ENCODE peak calls at places on chromosomes 7 and 10, in seven cellular contexts. C is GM13977, R is osteocyte, G is coronary artery, U is sigmoid colon, D is Calu3, F is fibroblast of lung. K is an unnamed sample.

GRCh38 chr7:157936976-157937375 is 600.2 kb downstream of the DNAJB6 start:
- DNase-seq in C (no peak), R (peak), G (no peak), U (no peak), D (no peak), F (no peak), K (no peak)

GRCh38 chr10:29795856-29796255 is 161.1 kb upstream of the SVIL start:
- DNase-seq in C (no peak), R (no peak), G (no peak), U (no peak), D (no peak), F (peak), K (no peak)

GRCh38 chr10:93680414-93681047 is 21.9 kb downstream of the FRA10AC1 start:
- DNase-seq in C (no peak), R (no peak), G (no peak), U (no peak), D (no peak), F (peak), K (no peak)

GRCh38 chr7:17497549-17498193 is 199.2 kb downstream of the AHR start:
- DNase-seq in C (no peak), R (no peak), G (no peak), U (no peak), D (no peak), F (peak), K (no peak)

GRCh38 chr10:44032216-44032615 is 352.7 kb downstream of the CXCL12 start:
- DNase-seq in C (no peak), R (no peak), G (no peak), U (no peak), D (no peak), F (no peak), K (no peak)

GRCh38 chr7:12557282-12557681 is 13.2 kb upstream of the SCIN start:
- DNase-seq in C (no peak), R (no peak), G (no peak), U (no peak), D (peak), F (no peak), K (no peak)

GRCh38 chr7:148556892-148557291 is 33.7 kb upstream of the C7orf33 start:
- DNase-seq in C (no peak), R (no peak), G (no peak), U (no peak), D (no peak), F (no peak), K (no peak)

GRCh38 chr10:95276367-95277200 is 14.2 kb downstream of the PDLIM1 start:
- DNase-seq in C (no peak), R (no peak), G (no peak), U (no peak), D (no peak), F (peak), K (no peak)

GRCh38 chr10:131141207-131141606 is 170.3 kb downstream of the TCERG1L start:
- DNase-seq in C (no peak), R (no peak), G (no peak), U (no peak), D (no peak), F (no peak), K (no peak)

GRCh38 chr7:37234928-37235327 is 213.7 kb downstream of the ELMO1 start:
- DNase-seq in C (peak), R (no peak), G (no peak), U (no peak), D (peak), F (no peak), K (no peak)

GRCh38 chr7:112790651-112790973 is 419 bp upstream of the TMEM168 start:
- DNase-seq in C (peak), R (no peak), G (no peak), U (no peak), D (no peak), F (no peak), K (no peak)

GRCh38 chr10:94546058-94546595 is 539 bp downstream of the HELLS start:
- DNase-seq in C (peak), R (no peak), G (no peak), U (no peak), D (no peak), F (peak), K (no peak)

GRCh38 chr7:108094933-108095710 is 35.0 kb downstream of the LAMB4 start:
- DNase-seq in C (no peak), R (no peak), G (no peak), U (peak), D (peak), F (peak), K (no peak)

GRCh38 chr10:61898435-61898778 is 3.1 kb upstream of the ARID5B start:
- DNase-seq in C (no peak), R (no peak), G (no peak), U (no peak), D (no peak), F (no peak), K (no peak)

GRCh38 chr7:148939128-148939747 is 55.1 kb upstream of the EZH2 start:
- DNase-seq in C (peak), R (no peak), G (no peak), U (no peak), D (no peak), F (no peak), K (no peak)

GRCh38 chr10:117860823-117861222 is 185.9 kb downstream of the RAB11FIP2 start:
- DNase-seq in C (peak), R (no peak), G (no peak), U (no peak), D (no peak), F (peak), K (no peak)

GRCh38 chr7:137909042-137909441 is 62.3 kb upstream of the DGKI start:
- DNase-seq in C (no peak), R (no peak), G (no peak), U (no peak), D (no peak), F (peak), K (no peak)

GRCh38 chr7:20199015-20199737 is 18.0 kb downstream of the MACC1 start:
- DNase-seq in C (peak), R (no peak), G (no peak), U (no peak), D (peak), F (peak), K (no peak)

GRCh38 chr7:130352335-130353074 is 7.9 kb downstream of the CPA5 start:
- DNase-seq in C (no peak), R (no peak), G (no peak), U (no peak), D (no peak), F (peak), K (no peak)

GRCh38 chr10:72625276-72625607 is 637 bp downstream of the MICU1 start:
- DNase-seq in C (no peak), R (no peak), G (no peak), U (no peak), D (no peak), F (no peak), K (no peak)

GRCh38 chr10:119526606-119527592 is 15.6 kb downstream of the RGS10 start:
- DNase-seq in C (no peak), R (no peak), G (no peak), U (peak), D (no peak), F (no peak), K (no peak)

GRCh38 chr10:2978111-2978510 is 89.2 kb upstream of the PFKP start:
- DNase-seq in C (peak), R (no peak), G (no peak), U (no peak), D (no peak), F (peak), K (no peak)

GRCh38 chr7:139068543-139069399 is 32.9 kb upstream of the ZC3HAV1L start:
- DNase-seq in C (no peak), R (no peak), G (no peak), U (no peak), D (no peak), F (no peak), K (no peak)

GRCh38 chr10:34280599-34281374 is 534.3 kb downstream of the PARD3 start:
- DNase-seq in C (no peak), R (no peak), G (no peak), U (peak), D (no peak), F (peak), K (no peak)

GRCh38 chr7:116515584-116515983 is 9.3 kb upstream of the CAV1 start:
- DNase-seq in C (no peak), R (no peak), G (no peak), U (no peak), D (no peak), F (no peak), K (no peak)

GRCh38 chr7:81013036-81013435 is 94.2 kb upstream of the SEMA3C start:
- DNase-seq in C (no peak), R (no peak), G (no peak), U (no peak), D (no peak), F (peak), K (no peak)

GRCh38 chr7:34191766-34192550 is 286.6 kb downstream of the BMPER start:
- DNase-seq in C (no peak), R (no peak), G (no peak), U (no peak), D (no peak), F (peak), K (no peak)

GRCh38 chr10:121648078-121648477 is 49.8 kb upstream of the FGFR2 start:
- DNase-seq in C (no peak), R (no peak), G (no peak), U (no peak), D (no peak), F (no peak), K (no peak)

GRCh38 chr10:98377001-98377400 is 38.0 kb downstream of the PYROXD2 start:
- DNase-seq in C (no peak), R (no peak), G (no peak), U (no peak), D (no peak), F (peak), K (no peak)

GRCh38 chr10:128602183-128602582 is 476.0 kb upstream of the MKI67 start:
- DNase-seq in C (no peak), R (no peak), G (no peak), U (no peak), D (no peak), F (no peak), K (no peak)

GRCh38 chr7:41287559-41288335 is 415.1 kb downstream of the INHBA start:
- DNase-seq in C (no peak), R (no peak), G (no peak), U (no peak), D (no peak), F (no peak), K (no peak)

GRCh38 chr10:21526184-21526951 is 886 bp upstream of the SKIDA1 start:
- DNase-seq in C (peak), R (peak), G (peak), U (peak), D (peak), F (peak), K (peak)

GRCh38 chr10:60423920-60424319 is 34.2 kb upstream of the ANK3 start:
- DNase-seq in C (no peak), R (no peak), G (no peak), U (no peak), D (no peak), F (peak), K (no peak)

GRCh38 chr7:9264395-9264794 is 831.0 kb downstream of the NXPH1 start:
- DNase-seq in C (no peak), R (no peak), G (no peak), U (no peak), D (no peak), F (peak), K (no peak)
- TF ChIP-seq CTCF in C (no peak), R (peak), G (no peak), U (no peak), D (no peak), F (no peak), K (no peak)

GRCh38 chr10:55174419-55174818 is 373.4 kb upstream of the PCDH15 start:
- DNase-seq in C (no peak), R (no peak), G (no peak), U (no peak), D (peak), F (no peak), K (no peak)
- TF ChIP-seq CTCF in C (no peak), R (peak), G (no peak), U (no peak), D (peak), F (no peak), K (peak)

GRCh38 chr10:112689327-112689726 is 242.3 kb downstream of the VTI1A start:
- DNase-seq in C (no peak), R (no peak), G (no peak), U (no peak), D (peak), F (peak), K (no peak)
- TF ChIP-seq CTCF in C (peak), R (peak), G (no peak), U (no peak), D (peak), F (peak), K (peak)

DNA sequence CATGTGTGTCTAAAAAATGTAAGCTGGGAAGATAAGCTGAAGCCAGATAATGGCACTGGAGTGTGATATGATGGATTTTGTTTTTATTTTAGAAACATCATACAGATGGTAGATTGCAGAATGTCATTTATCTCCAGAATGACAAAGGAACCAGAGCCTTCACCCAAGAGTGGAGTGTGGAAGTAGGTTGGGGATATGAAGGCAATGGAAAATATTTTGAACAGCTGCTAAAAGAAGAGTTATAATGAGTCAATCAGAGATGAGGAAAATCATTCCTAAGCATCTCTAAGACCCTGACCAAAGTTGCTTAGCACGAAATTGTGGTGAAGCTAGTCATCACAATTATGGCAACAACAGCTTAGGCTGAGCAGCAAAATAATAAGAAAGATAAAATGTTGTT is 39.8 kb upstream of the POM121L12 start:
- DNase-seq in C (no peak), R (no peak), G (no peak), U (no peak), D (no peak), F (peak), K (no peak)
- TF ChIP-seq CTCF in C (no peak), R (no peak), G (no peak), U (no peak), D (no peak), F (no peak), K (no peak)

GRCh38 chr10:46033602-46034011 is 3.2 kb upstream of the NCOA4 start:
- DNase-seq in C (no peak), R (no peak), G (no peak), U (no peak), D (peak), F (peak), K (no peak)
- TF ChIP-seq CTCF in C (no peak), R (no peak), G (no peak), U (no peak), D (no peak), F (no peak), K (no peak)

GRCh38 chr7:133203490-133203889 is 49.4 kb upstream of the EXOC4 start:
- DNase-seq in C (no peak), R (no peak), G (no peak), U (no peak), D (no peak), F (no peak), K (no peak)

GRCh38 chr7:133199831-133200230 is 53.0 kb upstream of the EXOC4 start:
- DNase-seq in C (no peak), R (no peak), G (no peak), U (no peak), D (no peak), F (no peak), K (no peak)

GRCh38 chr7:133196872-133197612 is 55.8 kb upstream of the EXOC4 start:
- DNase-seq in C (no peak), R (no peak), G (no peak), U (no peak), D (no peak), F (no peak), K (no peak)

GRCh38 chr7:133197972-133198544 is 54.8 kb upstream of the EXOC4 start:
- DNase-seq in C (no peak), R (no peak), G (no peak), U (no peak), D (no peak), F (no peak), K (no peak)

GRCh38 chr7:133201470-133201869 is 51.4 kb upstream of the EXOC4 start:
- DNase-seq in C (no peak), R (no peak), G (no peak), U (no peak), D (no peak), F (no peak), K (no peak)
- TF ChIP-seq CTCF in C (no peak), R (no peak), G (no peak), U (no peak), D (no peak), F (no peak), K (no peak)

GRCh38 chr7:851204-851603 is 18.9 kb downstream of the SUN1 start:
- DNase-seq in C (no peak), R (no peak), G (no peak), U (no peak), D (no peak), F (no peak), K (no peak)
- TF ChIP-seq CTCF in C (no peak), R (no peak), G (no peak), U (no peak), D (no peak), F (no peak), K (no peak)